ENCODE peak calls at places on chromosomes 13 and 19, in seven cellular contexts. P is NCI-H187; E is CD4-positive, CD25-positive, alpha-beta regulatory T cell; K is ascending aorta; H is neuronal stem cell; F is body of pancreas; S is activated T-cell treated with anti-CD3 and anti-CD28 coated beads for 1 hour. Q is an unnamed sample.

GRCh38 chr19:6070179-6071102 is 39.9 kb downstream of the RFX2 start:
- DNase-seq in S (no peak), H (no peak), P (no peak), E (peak), K (no peak), F (no peak), Q (no peak)

GRCh38 chr19:6713773-6714692 is 6.4 kb downstream of the C3 start:
- DNase-seq in S (no peak), H (no peak), K (no peak), F (no peak), E (no peak), P (no peak), Q (no peak)

GRCh38 chr13:67916650-67917049 is 686.5 kb upstream of the PCDH9 start:
- DNase-seq in K (no peak), S (no peak), H (no peak), E (no peak), P (no peak), F (no peak), Q (no peak)

GRCh38 chr13:98937911-98938381 is 39.9 kb downstream of the DOCK9 start:
- DNase-seq in P (no peak), F (no peak), S (no peak), H (no peak), K (no peak), E (no peak), Q (no peak)

GRCh38 chr13:113114511-113115362 is 7.9 kb upstream of the F10 start:
- DNase-seq in P (no peak), H (no peak), S (no peak), E (no peak), K (no peak), F (no peak), Q (no peak)

GRCh38 chr13:20828540-20829364 is 55.0 kb upstream of the EEF1AKMT1 start:
- DNase-seq in P (no peak), F (no peak), E (peak), S (no peak), H (peak), K (no peak), Q (peak)

GRCh38 chr13:83895994-83896580 is 13.8 kb upstream of the SLITRK1 start:
- DNase-seq in S (no peak), E (no peak), F (no peak), K (no peak), P (no peak), H (no peak), Q (no peak)

GRCh38 chr13:34758628-34759027 is 183.4 kb upstream of the NBEA start:
- DNase-seq in P (no peak), E (no peak), K (no peak), H (no peak), S (no peak), F (no peak), Q (no peak)

GRCh38 chr19:13270514-13271105 is 120.4 kb downstream of the IER2 start:
- DNase-seq in P (no peak), F (no peak), S (no peak), K (no peak), E (no peak), H (no peak), Q (no peak)

GRCh38 chr13:38755792-38756191 is 68.9 kb downstream of the FREM2 start:
- DNase-seq in E (no peak), F (peak), S (no peak), H (no peak), P (no peak), K (no peak), Q (no peak)

GRCh38 chr13:46804391-46804815 is 7.4 kb upstream of the ESD start:
- DNase-seq in H (no peak), S (no peak), E (no peak), K (no peak), F (no peak), P (no peak), Q (no peak)

GRCh38 chr13:95641961-95642621 is 2.4 kb downstream of the DZIP1 start:
- DNase-seq in K (no peak), S (no peak), F (peak), H (peak), P (no peak), E (no peak), Q (no peak)

GRCh38 chr13:40786568-40786996 is 2.8 kb upstream of the SLC25A15 start:
- DNase-seq in S (no peak), F (no peak), E (no peak), H (no peak), K (no peak), P (no peak), Q (no peak)

GRCh38 chr19:44367024-44367423 is 10.5 kb upstream of the ZNF112 start:
- DNase-seq in F (no peak), E (no peak), P (no peak), S (no peak), H (no peak), K (no peak), Q (no peak)

GRCh38 chr13:20729633-20730585 is 26.4 kb downstream of the IL17D start:
- DNase-seq in E (no peak), S (no peak), K (no peak), H (no peak), P (no peak), F (no peak), Q (no peak)

GRCh38 chr13:99307648-99308339 is 595 bp upstream of the GPR183 start:
- DNase-seq in S (peak), F (peak), P (no peak), H (no peak), E (no peak), K (no peak), Q (peak)

GRCh38 chr13:107962209-107962608 is 253.1 kb downstream of the LIG4 start:
- DNase-seq in F (no peak), K (no peak), S (no peak), H (no peak), E (no peak), P (no peak), Q (no peak)

GRCh38 chr13:48069573-48069972 is 25.3 kb downstream of the MED4 start:
- DNase-seq in K (no peak), E (no peak), P (no peak), S (no peak), F (no peak), H (no peak), Q (no peak)